ENCODE peak calls at places on chromosomes 13 and 19, in seven cellular contexts. R is HL-60, I is left ventricle myocardium inferior, W is tibial nerve, B is chondrocyte, Z is GM23338, P is keratinocyte. T is an unnamed sample.
A peak's percentile ranks its signal among the peaks of the same experiment; 100 is the strongest.

GRCh38 chr13:100602472-100603142 is 14.0 kb upstream of the GGACT start:
- DNase-seq in R (no peak), I (no peak), W (no peak), B (no peak), Z (no peak), P (no peak), T (no peak)

GRCh38 chr13:96824110-96824509 is 170.2 kb downstream of the OXGR1 start:
- DNase-seq in R (no peak), I (no peak), W (no peak), B (no peak), Z (no peak), P (no peak), T (no peak)

GRCh38 chr19:12680034-12680433 is 1.6 kb downstream of the DHPS start:
- DNase-seq in R (no peak), I (no peak), W (no peak), B (no peak), Z (no peak), P (no peak), T (no peak)

GRCh38 chr13:41613984-41614581 is 156.7 kb downstream of the RGCC start:
- DNase-seq in R (no peak), I (peak; percentile 66), W (no peak), B (no peak), Z (no peak), P (no peak), T (no peak)

GRCh38 chr13:99972190-99972731 is 694 bp upstream of the ZIC5 start:
- DNase-seq in R (no peak), I (no peak), W (no peak), B (no peak), Z (peak; percentile 60), P (no peak), T (no peak)

GRCh38 chr19:10882108-10882457 is 10.7 kb downstream of the CARM1 start:
- DNase-seq in R (no peak), I (peak; percentile 48), W (no peak), B (no peak), Z (no peak), P (no peak), T (no peak)

GRCh38 chr19:48724796-48725753 is 5.5 kb upstream of the MAMSTR start:
- DNase-seq in R (peak; percentile 57), I (peak; percentile 52), W (peak; percentile 82), B (no peak), Z (peak; percentile 92), P (peak; percentile 76), T (peak; percentile 82)

GRCh38 chr19:10228925-10229324 is 2.2 kb downstream of the S1PR2 start:
- DNase-seq in R (no peak), I (no peak), W (peak; percentile 31), B (no peak), Z (peak; percentile 87), P (no peak), T (peak; percentile 75)

GRCh38 chr13:114032121-114032799 is 58.4 kb upstream of the C13orf46 start:
- DNase-seq in R (no peak), I (no peak), W (no peak), B (no peak), Z (no peak), P (no peak), T (no peak)

GRCh38 chr19:10270616-10271394 is at the start of gene ICAM1:
- DNase-seq in R (no peak), I (peak; percentile 84), W (peak; percentile 69), B (no peak), Z (peak; percentile 88), P (no peak), T (peak; percentile 82)

GRCh38 chr19:6828698-6829633 is 56.5 kb downstream of the VAV1 start:
- DNase-seq in R (peak; percentile 43), I (no peak), W (no peak), B (peak; percentile 69), Z (peak; percentile 83), P (no peak), T (peak; percentile 58)

GRCh38 chr13:91280806-91281205 is 66.7 kb upstream of the MIR17HG start:
- DNase-seq in R (peak; percentile 4), I (no peak), W (no peak), B (no peak), Z (no peak), P (no peak), T (no peak)

GRCh38 chr19:53906211-53907192 is 2.6 kb upstream of the CACNG7 start:
- DNase-seq in R (no peak), I (peak; percentile 42), W (peak; percentile 24), B (no peak), Z (peak; percentile 81), P (no peak), T (peak; percentile 91)

GRCh38 chr13:44243198-44243852 is 130.3 kb upstream of the SERP2 start:
- DNase-seq in R (no peak), I (no peak), W (no peak), B (no peak), Z (peak; percentile 81), P (peak; percentile 36), T (peak; percentile 16)

GRCh38 chr13:113367771-113368170 is 3.8 kb upstream of the GRTP1 start:
- DNase-seq in R (no peak), I (no peak), W (no peak), B (no peak), Z (no peak), P (no peak), T (no peak)

GRCh38 chr19:38685666-38686529 is 38.4 kb downstream of the ACTN4 start:
- DNase-seq in R (no peak), I (no peak), W (no peak), B (no peak), Z (peak; percentile 80), P (no peak), T (peak; percentile 59)

GRCh38 chr13:97435794-97436193 is 1.8 kb downstream of the RAP2A start:
- DNase-seq in R (no peak), I (no peak), W (no peak), B (no peak), Z (no peak), P (no peak), T (no peak)

GRCh38 chr13:57925250-57925649 is 293.7 kb downstream of the PCDH17 start:
- DNase-seq in R (no peak), I (no peak), W (no peak), B (no peak), Z (no peak), P (no peak), T (no peak)
- TF ChIP-seq CTCF in R (no peak), I (peak; percentile 62), W (no peak), B (peak; percentile 61), Z (no peak), P (no peak), T (no peak)

GRCh38 chr19:41889896-41890295 is 6.9 kb downstream of the ARHGEF1 start:
- DNase-seq in R (no peak), I (no peak), W (no peak), B (no peak), Z (no peak), P (no peak), T (no peak)

GRCh38 chr19:41888926-41889325 is 5.9 kb downstream of the ARHGEF1 start:
- DNase-seq in R (no peak), I (no peak), W (no peak), B (no peak), Z (no peak), P (no peak), T (no peak)

GRCh38 chr19:41883821-41884733 is 1.1 kb downstream of the ARHGEF1 start:
- DNase-seq in R (peak; percentile 96), I (peak; percentile 94), W (peak; percentile 84), B (peak; percentile 98), Z (peak; percentile 99), P (peak; percentile 78), T (peak; percentile 97)

GRCh38 chr19:41886761-41887710 is 4.1 kb downstream of the ARHGEF1 start:
- DNase-seq in R (no peak), I (no peak), W (no peak), B (no peak), Z (peak; percentile 64), P (no peak), T (peak; percentile 78)

GRCh38 chr19:41887711-41888382 is 4.9 kb downstream of the ARHGEF1 start:
- DNase-seq in R (no peak), I (no peak), W (no peak), B (no peak), Z (peak; percentile 92), P (peak; percentile 98), T (peak; percentile 73)
- TF ChIP-seq CTCF in R (no peak), I (no peak), W (no peak), B (no peak), Z (peak; percentile 38), P (peak; percentile 50), T (peak; percentile 52)

GRCh38 chr13:93951153-93951552 is 528.3 kb downstream of the DCT start:
- DNase-seq in R (no peak), I (no peak), W (no peak), B (no peak), Z (peak; percentile 7), P (no peak), T (no peak)
- TF ChIP-seq CTCF in R (no peak), I (peak; percentile 28), W (no peak), B (peak; percentile 51), Z (peak; percentile 20), P (no peak), T (no peak)

GRCh38 chr19:22882797-22883196 is 50.7 kb downstream of the ZNF723 start:
- DNase-seq in R (peak; percentile 2), I (no peak), W (peak; percentile 9), B (no peak), Z (peak; percentile 78), P (no peak), T (no peak)
- TF ChIP-seq CTCF in R (no peak), I (peak; percentile 60), W (peak; percentile 18), B (peak; percentile 70), Z (peak; percentile 63), P (no peak), T (peak; percentile 45)

GRCh38 chr19:35748106-35749020 is at the start of gene LIN37:
- DNase-seq in R (peak; percentile 99), I (peak; percentile 99), W (peak; percentile 100), B (peak; percentile 98), Z (peak; percentile 100), P (peak; percentile 98), T (peak; percentile 94)
- TF ChIP-seq CTCF in R (no peak), I (peak; percentile 50), W (peak; percentile 42), B (no peak), Z (no peak), P (no peak), T (no peak)

GRCh38 chr19:3978145-3978544 is 7.1 kb downstream of the EEF2 start:
- DNase-seq in R (peak; percentile 55), I (no peak), W (no peak), B (no peak), Z (no peak), P (peak; percentile 42), T (no peak)

GRCh38 chr19:3976495-3977241 is 5.8 kb upstream of the DAPK3 start:
- DNase-seq in R (peak; percentile 69), I (no peak), W (no peak), B (no peak), Z (peak; percentile 7), P (peak; percentile 61), T (no peak)

GRCh38 chr19:3975637-3976087 is 4.8 kb upstream of the DAPK3 start:
- DNase-seq in R (peak; percentile 51), I (no peak), W (no peak), B (no peak), Z (peak; percentile 22), P (peak; percentile 15), T (no peak)

GRCh38 chr19:3979289-3979673 is 6.0 kb downstream of the EEF2 start:
- DNase-seq in R (peak; percentile 44), I (no peak), W (no peak), B (no peak), Z (no peak), P (peak; percentile 48), T (no peak)

GRCh38 chr19:3977242-3978143 is 6.6 kb upstream of the DAPK3 start:
- DNase-seq in R (peak; percentile 73), I (no peak), W (no peak), B (no peak), Z (peak; percentile 53), P (peak; percentile 71), T (no peak)
- TF ChIP-seq CTCF in R (no peak), I (no peak), W (peak; percentile 27), B (peak; percentile 42), Z (peak; percentile 24), P (peak; percentile 24), T (no peak)

T was measured in GM13977.